ENCODE peak calls at places on chromosomes 2 and 18, in seven cellular contexts. P is body of pancreas, D is adrenal gland, W is esophagus squamous epithelium, F is stomach, C is lower leg skin, O is vagina. T is an unnamed sample.

GRCh38 chr2:152134488-152135280 is 35.8 kb upstream of the CACNB4 start:
- DNase-seq in O (no peak), W (no peak), P (no peak), F (no peak), D (no peak), C (no peak), T (peak)

GRCh38 chr18:56431551-56431950 is 206.8 kb downstream of the TXNL1 start:
- DNase-seq in P (peak), O (no peak), W (no peak), F (no peak), D (no peak), C (no peak), T (no peak)

GRCh38 chr18:35407871-35408481 is 30.8 kb upstream of the ZNF396 start:
- DNase-seq in W (no peak), P (peak), D (peak), C (peak), O (no peak), F (peak), T (no peak)

GRCh38 chr18:44733069-44733753 is 52.5 kb downstream of the SETBP1 start:
- DNase-seq in W (no peak), P (no peak), D (no peak), C (peak), O (no peak), F (no peak), T (no peak)

GRCh38 chr18:36321636-36322407 is 24.3 kb downstream of the FHOD3 start:
- DNase-seq in D (peak), O (peak), F (no peak), P (no peak), W (no peak), C (peak), T (no peak)

GRCh38 chr2:105870858-105871257 is 126.1 kb downstream of the NCK2 start:
- DNase-seq in C (no peak), F (no peak), W (no peak), O (no peak), D (no peak), P (no peak), T (no peak)

GRCh38 chr2:101121174-101121573 is 30.0 kb downstream of the TBC1D8 start:
- DNase-seq in W (no peak), O (no peak), D (no peak), F (peak), P (peak), C (peak), T (no peak)

GRCh38 chr2:121999273-121999672 is 243.8 kb downstream of the TSN start:
- DNase-seq in O (peak), F (no peak), P (no peak), C (no peak), W (no peak), D (no peak), T (no peak)

GRCh38 chr2:69017080-69017479 is 4.1 kb downstream of the ANTXR1 start:
- DNase-seq in C (no peak), W (no peak), F (no peak), P (no peak), O (no peak), D (no peak), T (no peak)

GRCh38 chr2:32841931-32842898 is 104.5 kb upstream of the LTBP1 start:
- DNase-seq in W (no peak), P (no peak), D (no peak), C (no peak), F (no peak), O (no peak), T (no peak)

GRCh38 chr2:121917143-121917542 is 161.7 kb downstream of the TSN start:
- DNase-seq in D (no peak), O (no peak), C (no peak), F (no peak), W (no peak), P (no peak), T (no peak)

GRCh38 chr18:12458761-12459160 is 51.0 kb downstream of the PRELID3A start:
- DNase-seq in F (no peak), P (no peak), O (no peak), D (no peak), C (no peak), W (no peak), T (no peak)

GRCh38 chr2:72895759-72896281 is 8.6 kb downstream of the SPR start:
- DNase-seq in P (peak), O (no peak), C (no peak), W (no peak), D (no peak), F (peak), T (no peak)

GRCh38 chr2:27092696-27093429 is 6.3 kb downstream of the KHK start:
- DNase-seq in O (no peak), W (no peak), C (no peak), F (no peak), D (no peak), P (no peak), T (no peak)

GRCh38 chr2:69997296-69998184 is 36.1 kb upstream of the ASPRV1 start:
- DNase-seq in F (peak), W (no peak), D (peak), C (no peak), P (no peak), O (no peak), T (no peak)

GRCh38 chr2:217356142-217356541 is 496.3 kb upstream of the TNP1 start:
- DNase-seq in F (no peak), O (no peak), W (no peak), C (no peak), P (no peak), D (no peak), T (no peak)

GRCh38 chr18:44742741-44743311 is 62.1 kb downstream of the SETBP1 start:
- DNase-seq in C (no peak), F (no peak), W (no peak), P (peak), O (no peak), D (peak), T (no peak)

GRCh38 chr18:28087173-28087563 is 89.8 kb downstream of the CDH2 start:
- DNase-seq in F (peak), W (no peak), P (peak), D (peak), O (no peak), C (no peak), T (no peak)

GRCh38 chr2:200230716-200231115 is 75.8 kb upstream of the SPATS2L start:
- DNase-seq in F (no peak), P (no peak), C (no peak), O (no peak), W (no peak), D (no peak), T (no peak)

GRCh38 chr2:201228912-201229290 is 31.4 kb upstream of the CASP8 start:
- DNase-seq in D (no peak), O (no peak), W (no peak), F (no peak), C (no peak), P (no peak), T (no peak)

GRCh38 chr2:110731064-110731463 is 1.3 kb upstream of the ACOXL start:
- DNase-seq in W (no peak), O (no peak), C (no peak), F (no peak), P (no peak), D (no peak), T (no peak)

GRCh38 chr18:3054785-3055184 is 41.8 kb upstream of the LPIN2 start:
- DNase-seq in P (no peak), F (no peak), C (no peak), O (no peak), W (no peak), D (peak), T (no peak)

GRCh38 chr2:45944075-45944474 is 292.6 kb downstream of the PRKCE start:
- DNase-seq in D (peak), F (no peak), O (no peak), P (no peak), W (no peak), C (no peak), T (no peak)

GRCh38 chr2:215401896-215402379 is 33.9 kb downstream of the FN1 start:
- DNase-seq in W (no peak), D (no peak), P (no peak), C (no peak), O (no peak), F (no peak), T (no peak)

GRCh38 chr2:241364781-241365180 is 8.7 kb downstream of the FARP2 start:
- DNase-seq in P (no peak), O (no peak), D (no peak), C (no peak), F (no peak), W (no peak), T (no peak)

GRCh38 chr2:136281281-136282117 is 163.6 kb upstream of the CXCR4 start:
- DNase-seq in F (no peak), D (no peak), C (no peak), P (no peak), W (no peak), O (no peak), T (peak)

DNA sequence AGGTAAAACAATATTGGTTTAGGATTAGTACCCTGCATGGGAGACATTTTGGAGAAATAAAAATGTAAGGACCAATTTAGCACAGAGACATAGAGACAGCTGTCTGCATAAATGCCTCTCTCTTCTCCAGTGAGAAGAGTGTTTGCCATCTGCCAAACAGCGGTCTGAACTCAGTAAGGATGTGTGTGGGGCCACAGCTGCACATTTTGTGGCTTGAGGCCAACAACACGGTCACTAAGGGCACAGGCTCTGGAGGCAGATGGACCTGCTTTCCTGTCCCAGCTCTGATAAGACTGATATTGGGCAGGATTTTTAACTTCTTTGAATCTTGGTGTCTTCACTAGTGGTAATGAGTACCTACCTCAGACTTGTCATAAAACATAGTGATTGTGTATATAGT is 10.2 kb downstream of the ZBTB14 start:
- DNase-seq in C (no peak), P (no peak), F (no peak), D (peak), O (no peak), W (no peak), T (no peak)
- TF ChIP-seq POLR2A in C (no peak), P (no peak), F (no peak), D (no peak), O (no peak), W (no peak), T (no peak)

GRCh38 chr2:41913921-41914609 is 133.8 kb upstream of the PKDCC start:
- DNase-seq in W (no peak), F (no peak), D (peak), C (no peak), P (no peak), O (no peak), T (no peak)

GRCh38 chr2:41913311-41913710 is 134.5 kb upstream of the PKDCC start:
- DNase-seq in O (no peak), D (peak), C (no peak), P (no peak), W (no peak), F (no peak), T (no peak)

GRCh38 chr2:41912766-41913165 is 135.1 kb upstream of the PKDCC start:
- DNase-seq in O (no peak), C (no peak), W (no peak), P (no peak), D (peak), F (no peak), T (no peak)

GRCh38 chr2:41911033-41911432 is 136.8 kb upstream of the PKDCC start:
- DNase-seq in C (no peak), O (no peak), D (no peak), F (no peak), P (no peak), W (no peak), T (no peak)

DNA sequence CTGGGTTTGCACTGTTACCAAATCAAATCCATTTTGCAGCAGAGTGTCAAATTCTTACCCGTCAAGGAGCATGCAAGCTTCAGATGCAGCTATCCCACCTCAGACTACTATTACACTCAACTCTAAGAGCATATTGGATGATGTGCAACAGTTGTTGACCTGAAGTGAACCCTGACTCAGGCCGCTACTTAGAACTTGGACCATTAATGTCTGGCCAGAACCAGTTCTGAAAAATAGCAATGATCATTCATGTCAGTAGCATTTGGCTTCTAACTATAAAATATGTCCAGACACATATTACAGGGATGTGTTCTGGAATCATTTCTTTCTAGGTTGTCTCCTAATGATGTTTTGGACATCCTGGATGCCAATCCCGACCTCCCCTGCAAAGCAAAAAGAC is 135.5 kb upstream of the PKDCC start:
- DNase-seq in C (no peak), P (no peak), W (no peak), D (peak), F (no peak), O (no peak), T (no peak)
- TF ChIP-seq POLR2A in C (no peak), P (no peak), W (no peak), D (no peak), F (no peak), O (no peak), T (no peak)

GRCh38 chr2:55885944-55886281 is 37.7 kb downstream of the EFEMP1 start:
- DNase-seq in P (no peak), D (no peak), C (no peak), F (no peak), W (no peak), O (no peak), T (no peak)

GRCh38 chr2:55883339-55883738 is 40.2 kb downstream of the EFEMP1 start:
- DNase-seq in D (peak), F (peak), O (no peak), W (no peak), P (no peak), C (no peak), T (no peak)

GRCh38 chr2:55883829-55884228 is 39.8 kb downstream of the EFEMP1 start:
- DNase-seq in P (no peak), F (no peak), W (no peak), O (no peak), C (no peak), D (no peak), T (no peak)

GRCh38 chr2:55887351-55887750 is 36.2 kb downstream of the EFEMP1 start:
- DNase-seq in P (no peak), D (no peak), W (no peak), C (no peak), F (no peak), O (no peak), T (no peak)

GRCh38 chr2:55885129-55885943 is 38.2 kb downstream of the EFEMP1 start:
- DNase-seq in C (no peak), P (no peak), W (no peak), F (no peak), D (no peak), O (no peak), T (no peak)
- TF ChIP-seq POLR2A in C (no peak), P (no peak), W (no peak), F (no peak), D (no peak), O (no peak), T (no peak)

DNA sequence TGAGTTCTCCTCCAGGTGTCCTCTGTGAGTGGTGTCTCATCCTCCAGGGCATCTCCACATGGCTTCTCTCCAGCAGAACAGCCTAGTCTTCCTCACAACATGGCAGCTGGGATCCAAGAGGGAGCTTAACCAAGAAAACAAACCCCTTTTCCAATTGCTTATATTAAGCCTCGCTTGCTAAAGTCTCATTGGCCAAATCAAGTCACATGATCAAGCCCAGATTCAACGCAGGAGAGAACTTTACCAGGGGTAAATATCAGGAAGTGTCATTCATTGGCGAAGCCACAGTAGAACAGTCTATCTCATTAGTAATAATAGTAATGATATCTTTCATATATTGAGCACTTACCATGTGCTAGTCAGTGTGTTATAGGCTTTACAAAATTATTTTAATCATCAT is 53.1 kb downstream of the CDC42EP3 start:
- DNase-seq in F (no peak), P (no peak), W (no peak), D (no peak), C (no peak), O (no peak), T (no peak)
- TF ChIP-seq POLR2A in F (no peak), P (no peak), W (no peak), D (no peak), C (no peak), O (no peak), T (no peak)

GRCh38 chr2:227577555-227577954 is 21.1 kb upstream of the SCYGR2 start:
- DNase-seq in W (no peak), P (no peak), F (no peak), C (no peak), O (no peak), D (no peak), T (no peak)

GRCh38 chr2:227582369-227582768 is 16.3 kb upstream of the SCYGR2 start:
- DNase-seq in D (no peak), P (no peak), F (no peak), W (no peak), O (no peak), C (no peak), T (no peak)

GRCh38 chr2:227576110-227576509 is 22.6 kb upstream of the SCYGR2 start:
- DNase-seq in P (no peak), D (no peak), W (no peak), F (no peak), O (no peak), C (no peak), T (no peak)

GRCh38 chr2:227578642-227579041 is 20.1 kb upstream of the SCYGR2 start:
- DNase-seq in P (no peak), D (no peak), W (no peak), C (no peak), O (no peak), F (no peak), T (no peak)

DNA sequence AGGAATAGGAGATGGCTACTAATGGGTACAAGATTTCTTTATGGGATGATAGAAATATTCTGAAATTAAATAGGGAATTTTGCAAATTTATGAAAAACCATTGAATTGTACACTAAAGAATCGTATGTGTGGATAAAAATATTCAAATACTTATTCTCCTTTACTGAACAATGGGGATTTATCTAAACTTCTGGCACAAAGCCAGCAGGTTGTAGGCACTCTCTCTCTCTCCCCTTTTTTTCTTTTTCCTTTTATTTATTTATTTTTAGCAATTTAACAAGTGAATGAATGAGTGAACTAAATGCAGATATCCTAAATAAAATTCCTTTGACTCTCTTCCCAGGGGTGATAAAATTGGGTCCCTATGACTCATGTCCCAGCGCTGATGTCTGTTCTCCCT is 21.9 kb upstream of the SCYGR2 start:
- DNase-seq in W (no peak), F (no peak), P (no peak), D (no peak), C (no peak), O (no peak), T (no peak)
- TF ChIP-seq POLR2A in W (no peak), F (no peak), P (no peak), D (no peak), C (no peak), O (no peak), T (no peak)

DNA sequence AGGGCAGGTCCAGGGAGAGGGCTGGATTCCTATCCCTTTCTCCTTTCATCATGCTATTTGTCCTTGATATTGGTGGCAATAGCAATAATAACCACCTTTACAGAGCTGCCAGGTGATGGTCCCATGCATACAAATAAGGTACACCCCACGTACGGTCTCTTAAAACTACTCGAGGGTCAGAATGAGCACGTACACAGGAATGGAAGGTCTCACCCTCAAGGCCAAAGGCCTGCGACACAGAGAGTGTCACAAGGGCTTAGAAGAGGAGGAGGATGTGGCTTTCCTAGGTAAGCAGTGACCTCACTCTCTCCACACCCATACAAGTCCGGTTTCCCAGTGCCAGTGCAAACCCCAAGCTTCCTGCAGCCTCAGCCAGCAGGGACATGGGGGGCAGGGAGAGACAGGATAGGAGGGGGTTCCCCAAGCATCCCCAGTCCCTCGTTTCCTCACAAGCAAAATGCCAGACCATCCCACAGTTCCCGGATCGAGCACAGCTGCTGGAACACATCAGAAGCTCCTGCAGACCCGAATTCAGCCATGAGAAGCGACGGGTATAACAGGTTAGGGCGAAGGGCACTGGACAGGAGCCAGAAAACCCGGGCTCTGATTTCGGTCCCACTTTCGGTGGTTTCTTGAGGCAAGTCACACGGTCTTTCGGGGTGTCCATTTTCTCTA is 49.2 kb downstream of the PLB1 start:
- DNase-seq in P (no peak), O (no peak), D (peak), C (no peak), W (no peak), F (peak), T (no peak)
- TF ChIP-seq POLR2A in P (no peak), O (no peak), D (no peak), C (no peak), W (no peak), F (no peak), T (no peak)

GRCh38 chr2:127137741-127138140 is 30.8 kb upstream of the BIN1 start:
- DNase-seq in O (no peak), P (no peak), W (no peak), C (no peak), D (peak), F (no peak), T (no peak)
- TF ChIP-seq POLR2A in O (no peak), P (no peak), W (no peak), C (no peak), D (no peak), F (no peak), T (no peak)

GRCh38 chr2:64260093-64260808 is 116.0 kb upstream of the PELI1 start:
- DNase-seq in C (no peak), O (no peak), P (no peak), W (no peak), F (no peak), D (no peak), T (no peak)

GRCh38 chr2:64262816-64263215 is 118.6 kb upstream of the PELI1 start:
- DNase-seq in W (no peak), F (no peak), C (no peak), P (no peak), D (no peak), O (no peak), T (no peak)

GRCh38 chr2:64259301-64259700 is 115.1 kb upstream of the PELI1 start:
- DNase-seq in C (no peak), O (no peak), F (no peak), D (no peak), P (no peak), W (no peak), T (no peak)

GRCh38 chr2:64262068-64262467 is 117.8 kb upstream of the PELI1 start:
- DNase-seq in C (no peak), D (peak), F (peak), P (peak), O (no peak), W (no peak), T (no peak)

GRCh38 chr2:64260817-64261216 is 116.6 kb upstream of the PELI1 start:
- DNase-seq in C (peak), O (no peak), P (no peak), F (peak), D (peak), W (peak), T (peak)
- TF ChIP-seq POLR2A in C (no peak), O (no peak), P (peak), F (no peak), D (no peak), W (no peak), T (no peak)